ENCODE peak calls at places on chromosomes 13 and 19, in six cellular contexts. I, S, B, Y, D and E are unnamed samples. For H3K4me1, the result is how much of the 10 kb centered on the place peaks cover.

GRCh38 chr13:100608906-100609305 is 20.3 kb upstream of the GGACT start:
- DNase-seq in I (no peak), S (no peak), B (no peak), Y (no peak), D (no peak), E (no peak)

GRCh38 chr19:16021796-16022195 is 54.5 kb upstream of the TPM4 start:
- DNase-seq in I (no peak), S (no peak), B (no peak), Y (peak), D (no peak), E (no peak)

GRCh38 chr13:44004881-44005280 is 125.2 kb downstream of the LACC1 start:
- DNase-seq in I (no peak), S (no peak), B (no peak), Y (peak), D (no peak), E (no peak)

GRCh38 chr13:28337196-28338045 is 157.5 kb downstream of the FLT1 start:
- DNase-seq in I (no peak), S (no peak), B (no peak), Y (peak), D (no peak), E (no peak)

GRCh38 chr19:34722353-34722752 is 11.7 kb upstream of the ZNF181 start:
- DNase-seq in I (no peak), S (no peak), B (no peak), Y (no peak), D (no peak), E (no peak)

GRCh38 chr13:50026788-50027473 is 11.7 kb downstream of the KCNRG start:
- DNase-seq in I (no peak), S (no peak), B (no peak), Y (no peak), D (no peak), E (no peak)

GRCh38 chr13:26186995-26187394 is 35.1 kb downstream of the RNF6 start:
- DNase-seq in I (no peak), S (no peak), B (no peak), Y (no peak), D (no peak), E (no peak)

GRCh38 chr19:49196527-49197240 is 39.1 kb downstream of the TRPM4 start:
- DNase-seq in I (peak), S (no peak), B (peak), Y (no peak), D (no peak), E (no peak)

GRCh38 chr19:18287836-18288772 is 6.7 kb upstream of the JUND start:
- DNase-seq in I (no peak), S (no peak), B (no peak), Y (peak), D (no peak), E (no peak)

GRCh38 chr13:110412132-110412912 is 105.2 kb downstream of the COL4A2 start:
- DNase-seq in I (peak), S (peak), B (peak), Y (peak), D (peak), E (peak)

GRCh38 chr19:38362076-38362945 is 12.1 kb upstream of the PSMD8 start:
- DNase-seq in I (peak), S (peak), B (peak), Y (peak), D (peak), E (peak)

GRCh38 chr19:16371540-16371986 is 46.9 kb downstream of the KLF2 start:
- DNase-seq in I (peak), S (no peak), B (peak), Y (no peak), D (no peak), E (no peak)

GRCh38 chr13:112069727-112070300 is 2.9 kb downstream of the SOX1 start:
- DNase-seq in I (no peak), S (no peak), B (no peak), Y (peak), D (no peak), E (no peak)

GRCh38 chr19:18280247-18281081 is 958 bp downstream of the JUND start:
- DNase-seq in I (peak), S (no peak), B (peak), Y (peak), D (peak), E (peak)

GRCh38 chr19:2993579-2993978 is 16.2 kb downstream of the TLE6 start:
- DNase-seq in I (no peak), S (no peak), B (no peak), Y (peak), D (no peak), E (no peak)

GRCh38 chr19:2731181-2732117 is 8.4 kb downstream of the SLC39A3 start:
- DNase-seq in I (peak), S (no peak), B (no peak), Y (peak), D (no peak), E (no peak)

GRCh38 chr19:28577666-28578065 is 635.3 kb downstream of the UQCRFS1 start:
- DNase-seq in I (no peak), S (no peak), B (no peak), Y (no peak), D (no peak), E (no peak)

GRCh38 chr13:59103004-59103768 is 1060.5 kb downstream of the DIAPH3 start:
- DNase-seq in I (no peak), S (no peak), B (no peak), Y (no peak), D (no peak), E (no peak)

GRCh38 chr19:19151418-19151817 is 13.1 kb upstream of the TMEM161A start:
- DNase-seq in I (no peak), S (no peak), B (no peak), Y (no peak), D (no peak), E (no peak)

GRCh38 chr19:38877781-38878574 is at the start of gene RINL:
- DNase-seq in I (peak), S (no peak), B (peak), Y (peak), D (no peak), E (no peak)

GRCh38 chr13:47251771-47252170 is 354.9 kb upstream of the HTR2A start:
- DNase-seq in I (no peak), S (no peak), B (no peak), Y (no peak), D (no peak), E (no peak)

GRCh38 chr13:46553521-46553885 is 533 bp downstream of the LRCH1 start:
- DNase-seq in I (peak), S (no peak), B (peak), Y (no peak), D (no peak), E (peak)

GRCh38 chr19:18850560-18851375 is 19.0 kb downstream of the UPF1 start:
- DNase-seq in I (no peak), S (no peak), B (peak), Y (peak), D (no peak), E (peak)

GRCh38 chr13:27053235-27053884 is 118.3 kb downstream of the USP12 start:
- DNase-seq in I (no peak), S (no peak), B (no peak), Y (no peak), D (no peak), E (no peak)

GRCh38 chr19:34818270-34818669 is 45.3 kb upstream of the ZNF599 start:
- DNase-seq in I (no peak), S (no peak), B (no peak), Y (no peak), D (no peak), E (no peak)

GRCh38 chr13:99431927-99432636 is 69.2 kb upstream of the TM9SF2 start:
- DNase-seq in I (no peak), S (no peak), B (no peak), Y (no peak), D (no peak), E (no peak)

GRCh38 chr19:44663996-44664395 is 7.3 kb upstream of the CEACAM19 start:
- DNase-seq in I (no peak), S (no peak), B (peak), Y (no peak), D (no peak), E (no peak)

GRCh38 chr13:113577881-113578435 is 6.6 kb upstream of the TFDP1 start:
- DNase-seq in I (no peak), S (no peak), B (no peak), Y (no peak), D (no peak), E (no peak)

GRCh38 chr19:7873304-7874079 is 698 bp downstream of the PRR36 start:
- DNase-seq in I (no peak), S (no peak), B (peak), Y (peak), D (no peak), E (no peak)

GRCh38 chr19:16442386-16443276 is 29.1 kb downstream of the EPS15L1 start:
- DNase-seq in I (no peak), S (no peak), B (no peak), Y (no peak), D (no peak), E (peak)

GRCh38 chr13:88736026-88736425 is 1064.9 kb downstream of the SLITRK5 start:
- DNase-seq in I (no peak), S (no peak), B (no peak), Y (no peak), D (no peak), E (no peak)

GRCh38 chr13:27043013-27043412 is 128.6 kb downstream of the USP12 start:
- DNase-seq in I (no peak), S (no peak), B (no peak), Y (peak), D (peak), E (no peak)

GRCh38 chr13:51249767-51250741 is 27.9 kb downstream of the FAM124A start:
- DNase-seq in I (no peak), S (no peak), B (no peak), Y (peak), D (no peak), E (no peak)

GRCh38 chr19:36748431-36749275 is 24.0 kb downstream of the ZNF850 start:
- DNase-seq in I (no peak), S (no peak), B (no peak), Y (peak), D (no peak), E (no peak)

GRCh38 chr19:36745870-36746269 is 26.7 kb downstream of the ZNF850 start:
- DNase-seq in I (no peak), S (no peak), B (no peak), Y (no peak), D (no peak), E (no peak)

GRCh38 chr19:36747750-36748149 is 24.9 kb downstream of the ZNF850 start:
- DNase-seq in I (no peak), S (no peak), B (no peak), Y (no peak), D (no peak), E (no peak)

GRCh38 chr19:36750066-36750691 is 22.4 kb downstream of the ZNF850 start:
- DNase-seq in I (no peak), S (no peak), B (no peak), Y (no peak), D (no peak), E (no peak)
- H3K4me3 ChIP-seq in I (no peak), S (no peak), B (no peak), Y (no peak), D (no peak), E (no peak)

DNA sequence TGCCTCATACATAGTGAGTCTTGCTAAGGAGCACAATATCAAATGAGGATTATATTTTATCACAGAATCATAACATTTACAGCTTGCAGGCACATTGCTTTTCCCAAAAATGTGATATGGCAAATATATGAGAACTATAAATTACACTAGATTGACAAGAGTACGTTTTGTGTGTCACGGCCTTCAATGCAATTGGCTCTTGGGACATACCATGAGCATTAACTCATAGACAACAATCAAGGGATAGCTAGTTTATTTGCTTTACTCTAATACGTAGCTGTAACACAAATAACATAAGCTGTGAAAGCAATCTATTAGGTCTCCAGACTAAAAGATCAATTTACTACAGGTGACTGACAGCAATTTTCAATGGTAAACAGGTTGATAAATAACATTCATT is 17.8 kb downstream of the LHFPL6 start:
- DNase-seq in I (no peak), S (no peak), B (no peak), Y (no peak), D (no peak), E (no peak)
- H3K4me1 ChIP-seq in I (half or more), S (under half), B (under half), Y (under half), D (under half), E (under half)

DNA sequence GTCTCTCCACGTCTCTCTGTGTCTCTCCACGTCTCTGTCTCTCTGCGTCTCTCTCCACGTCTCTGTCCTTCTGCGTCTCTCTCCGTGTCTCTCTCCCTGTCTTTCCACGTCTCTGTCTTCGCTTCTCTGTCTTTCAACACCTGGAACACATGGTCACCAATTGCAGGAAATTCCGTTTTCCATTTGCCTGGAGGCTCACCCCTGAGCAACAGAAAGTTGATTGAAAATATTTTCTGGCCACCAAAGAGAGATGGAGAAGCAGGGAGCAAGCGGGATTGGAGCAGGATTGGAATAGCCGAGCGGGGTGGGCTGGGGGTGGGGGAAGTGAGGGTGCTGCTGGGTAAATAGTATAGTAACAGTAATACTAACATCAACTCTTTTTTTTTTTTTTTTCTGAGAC is 1.7 kb downstream of the KANK2 start:
- DNase-seq in I (no peak), S (no peak), B (no peak), Y (peak), D (no peak), E (no peak)
- H3K4me3 ChIP-seq in I (peak), S (no peak), B (peak), Y (peak), D (no peak), E (peak)

GRCh38 chr13:24290280-24290932 is 19.0 kb upstream of the C1QTNF9 start:
- DNase-seq in I (no peak), S (no peak), B (no peak), Y (no peak), D (no peak), E (no peak)
- H3K4me1 ChIP-seq in I (under half), S (under half), B (under half), Y (under half), D (under half), E (under half)

GRCh38 chr19:46296722-46297431 is at the start of gene HIF3A:
- DNase-seq in I (peak), S (peak), B (peak), Y (peak), D (no peak), E (peak)

GRCh38 chr19:46297700-46298476 is 1.0 kb downstream of the HIF3A start:
- DNase-seq in I (peak), S (no peak), B (peak), Y (peak), D (no peak), E (peak)

GRCh38 chr19:46298477-46299003 is 1.7 kb downstream of the HIF3A start:
- DNase-seq in I (no peak), S (no peak), B (no peak), Y (peak), D (no peak), E (no peak)

GRCh38 chr19:46299695-46300094 is 2.9 kb downstream of the HIF3A start:
- DNase-seq in I (no peak), S (no peak), B (no peak), Y (peak), D (no peak), E (no peak)

DNA sequence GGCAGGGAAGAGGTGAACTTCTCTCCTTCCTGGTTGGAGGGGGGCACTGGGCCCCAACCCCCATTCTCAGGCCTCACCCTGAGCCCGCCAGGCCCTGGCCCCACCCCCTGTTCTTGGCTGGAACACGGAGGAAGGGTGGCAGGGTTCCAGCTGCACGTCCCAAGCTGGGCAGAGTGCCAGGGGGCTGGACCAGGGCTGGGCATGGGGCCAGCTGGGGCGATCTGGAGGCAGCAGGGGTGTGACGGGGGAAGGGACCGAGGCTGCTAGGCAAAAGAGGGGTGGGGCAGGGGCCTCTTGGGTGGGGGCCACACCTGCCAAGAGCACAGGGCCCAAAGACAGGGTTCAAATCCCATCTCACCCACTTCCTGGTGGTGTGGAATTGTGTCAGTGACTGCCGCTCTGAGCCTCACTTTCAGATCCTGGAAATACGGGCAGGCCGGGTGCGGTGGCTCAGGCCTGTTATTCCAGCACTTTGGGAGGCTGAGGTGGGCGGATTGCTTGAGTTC is 2.2 kb downstream of the HIF3A start:
- DNase-seq in I (peak), S (no peak), B (peak), Y (peak), D (peak), E (peak)
- H3K4me3 ChIP-seq in I (peak), S (no peak), B (peak), Y (peak), D (peak), E (peak)

GRCh38 chr19:46861691-46862503 is 1.1 kb downstream of the ARHGAP35 start:
- DNase-seq in I (no peak), S (no peak), B (peak), Y (peak), D (no peak), E (peak)
- H3K4me1 ChIP-seq in I (under half), S (under half), B (under half), Y (half or more), D (half or more), E (under half)